ENCODE peak calls at places on chromosome 17, in six cellular contexts. One of them, this sample, is unnamed.

GRCh38 chr17:27793168-27793905 is 7.0 kb downstream of the NOS2 start:
- DNase-seq in HFF-Myc: no peak
- DNase-seq in hepatocyte: peak; percentile 80
- DNase-seq in PC-3: no peak
- DNase-seq in H9: peak; percentile 52
- DNase-seq in NB4: no peak
- DNase-seq in this sample: no peak

GRCh38 chr17:28573521-28573920 is 2.2 kb upstream of the PIGS start:
- DNase-seq in PC-3: no peak
- DNase-seq in NB4: no peak
- DNase-seq in hepatocyte: no peak
- DNase-seq in HFF-Myc: no peak
- DNase-seq in H9: no peak
- DNase-seq in this sample: no peak

GRCh38 chr17:42803074-42803883 is 4.6 kb downstream of the CNTD1 start:
- DNase-seq in hepatocyte: no peak
- DNase-seq in H9: no peak
- DNase-seq in PC-3: peak; percentile 42
- DNase-seq in HFF-Myc: no peak
- DNase-seq in NB4: no peak
- DNase-seq in this sample: no peak

GRCh38 chr17:28717578-28718316 is at the start of gene RAB34:
- DNase-seq in NB4: no peak
- DNase-seq in HFF-Myc: no peak
- DNase-seq in PC-3: peak; percentile 80
- DNase-seq in H9: peak; percentile 99
- DNase-seq in hepatocyte: peak; percentile 94
- DNase-seq in this sample: peak; percentile 90

GRCh38 chr17:45092932-45093430 is 31.9 kb downstream of the NMT1 start:
- DNase-seq in NB4: no peak
- DNase-seq in H9: no peak
- DNase-seq in HFF-Myc: peak; percentile 94
- DNase-seq in hepatocyte: peak; percentile 86
- DNase-seq in PC-3: peak; percentile 98
- DNase-seq in this sample: peak; percentile 96

GRCh38 chr17:77356109-77356689 is 215.4 kb downstream of the SEC14L1 start:
- DNase-seq in H9: no peak
- DNase-seq in NB4: no peak
- DNase-seq in HFF-Myc: no peak
- DNase-seq in hepatocyte: no peak
- DNase-seq in PC-3: peak; percentile 24
- DNase-seq in this sample: peak; percentile 52

GRCh38 chr17:7842380-7842949 is 8.4 kb downstream of the KDM6B start:
- DNase-seq in NB4: peak; percentile 82
- DNase-seq in hepatocyte: peak; percentile 91
- DNase-seq in PC-3: peak; percentile 83
- DNase-seq in H9: no peak
- DNase-seq in HFF-Myc: no peak
- DNase-seq in this sample: peak; percentile 68

GRCh38 chr17:48100160-48100559 is 1.1 kb downstream of the CBX1 start:
- DNase-seq in hepatocyte: no peak
- DNase-seq in HFF-Myc: no peak
- DNase-seq in PC-3: no peak
- DNase-seq in NB4: no peak
- DNase-seq in H9: no peak
- DNase-seq in this sample: no peak

GRCh38 chr17:72176902-72177660 is 56.3 kb downstream of the SOX9 start:
- DNase-seq in hepatocyte: no peak
- DNase-seq in H9: no peak
- DNase-seq in PC-3: no peak
- DNase-seq in HFF-Myc: no peak
- DNase-seq in NB4: no peak
- DNase-seq in this sample: no peak

GRCh38 chr17:78040561-78041400 is 82.3 kb downstream of the TNRC6C start:
- DNase-seq in PC-3: peak; percentile 80
- DNase-seq in HFF-Myc: no peak
- DNase-seq in NB4: no peak
- DNase-seq in hepatocyte: peak; percentile 30
- DNase-seq in H9: peak; percentile 58
- DNase-seq in this sample: peak; percentile 77

GRCh38 chr17:63848834-63849689 is 6.6 kb upstream of the SMARCD2 start:
- DNase-seq in PC-3: peak; percentile 95
- DNase-seq in NB4: peak; percentile 43
- DNase-seq in H9: peak; percentile 99
- DNase-seq in hepatocyte: peak; percentile 94
- DNase-seq in HFF-Myc: peak; percentile 59
- DNase-seq in this sample: no peak

GRCh38 chr17:80791758-80792284 is 199.8 kb upstream of the CHMP6 start:
- DNase-seq in NB4: no peak
- DNase-seq in hepatocyte: peak; percentile 86
- DNase-seq in PC-3: peak; percentile 99
- DNase-seq in H9: no peak
- DNase-seq in HFF-Myc: peak; percentile 94
- DNase-seq in this sample: peak; percentile 98

GRCh38 chr17:19867654-19868395 is at the start of gene ULK2:
- DNase-seq in hepatocyte: peak; percentile 89
- DNase-seq in NB4: peak; percentile 68
- DNase-seq in PC-3: peak; percentile 61
- DNase-seq in HFF-Myc: no peak
- DNase-seq in H9: peak; percentile 78
- DNase-seq in this sample: peak; percentile 45

GRCh38 chr17:81512984-81513668 is 527 bp upstream of the ACTG1 start:
- DNase-seq in PC-3: peak; percentile 66
- DNase-seq in H9: peak; percentile 90
- DNase-seq in HFF-Myc: no peak
- DNase-seq in hepatocyte: peak; percentile 82
- DNase-seq in NB4: peak; percentile 73
- DNase-seq in this sample: peak; percentile 74

GRCh38 chr17:17669851-17670232 is 11.4 kb upstream of the RAI1 start:
- DNase-seq in HFF-Myc: no peak
- DNase-seq in hepatocyte: no peak
- DNase-seq in H9: no peak
- DNase-seq in PC-3: no peak
- DNase-seq in NB4: no peak
- DNase-seq in this sample: no peak

GRCh38 chr17:49076575-49077384 is 55.8 kb upstream of the B4GALNT2 start:
- DNase-seq in HFF-Myc: no peak
- DNase-seq in hepatocyte: no peak
- DNase-seq in PC-3: peak; percentile 97
- DNase-seq in NB4: no peak
- DNase-seq in H9: no peak
- DNase-seq in this sample: peak; percentile 77

GRCh38 chr17:50468120-50469004 is at the start of gene CHAD:
- DNase-seq in hepatocyte: no peak
- DNase-seq in PC-3: no peak
- DNase-seq in NB4: no peak
- DNase-seq in HFF-Myc: no peak
- DNase-seq in H9: peak; percentile 61
- DNase-seq in this sample: no peak

GRCh38 chr17:36496018-36496789 is 9.7 kb downstream of the ZNHIT3 start:
- DNase-seq in HFF-Myc: no peak
- DNase-seq in PC-3: no peak
- DNase-seq in hepatocyte: no peak
- DNase-seq in H9: peak; percentile 22
- DNase-seq in NB4: no peak
- DNase-seq in this sample: no peak

GRCh38 chr17:45427181-45427835 is 5.4 kb downstream of the ARHGAP27 start:
- DNase-seq in NB4: no peak
- DNase-seq in HFF-Myc: no peak
- DNase-seq in PC-3: no peak
- DNase-seq in H9: peak; percentile 28
- DNase-seq in hepatocyte: peak; percentile 4
- DNase-seq in this sample: no peak

GRCh38 chr17:17780941-17781590 is 55.7 kb downstream of the SREBF1 start:
- DNase-seq in H9: peak; percentile 95
- DNase-seq in HFF-Myc: peak; percentile 46
- DNase-seq in hepatocyte: peak; percentile 84
- DNase-seq in NB4: peak; percentile 33
- DNase-seq in PC-3: peak; percentile 39
- DNase-seq in this sample: no peak

GRCh38 chr17:76247304-76247703 is 7.0 kb upstream of the RNF157 start:
- DNase-seq in NB4: no peak
- DNase-seq in hepatocyte: no peak
- DNase-seq in HFF-Myc: no peak
- DNase-seq in H9: no peak
- DNase-seq in PC-3: no peak
- DNase-seq in this sample: no peak

GRCh38 chr17:76251478-76252039 is 11.3 kb upstream of the RNF157 start:
- DNase-seq in NB4: no peak
- DNase-seq in H9: no peak
- DNase-seq in hepatocyte: no peak
- DNase-seq in PC-3: peak; percentile 68
- DNase-seq in HFF-Myc: no peak
- DNase-seq in this sample: no peak

GRCh38 chr17:76246080-76247066 is 6.1 kb upstream of the RNF157 start:
- DNase-seq in hepatocyte: peak; percentile 51
- DNase-seq in NB4: peak; percentile 96
- DNase-seq in H9: no peak
- DNase-seq in HFF-Myc: no peak
- DNase-seq in PC-3: no peak
- DNase-seq in this sample: no peak

GRCh38 chr17:76250141-76250540 is 9.8 kb upstream of the RNF157 start:
- DNase-seq in NB4: no peak
- DNase-seq in hepatocyte: no peak
- DNase-seq in HFF-Myc: no peak
- DNase-seq in H9: no peak
- DNase-seq in PC-3: no peak
- DNase-seq in this sample: no peak

DNA sequence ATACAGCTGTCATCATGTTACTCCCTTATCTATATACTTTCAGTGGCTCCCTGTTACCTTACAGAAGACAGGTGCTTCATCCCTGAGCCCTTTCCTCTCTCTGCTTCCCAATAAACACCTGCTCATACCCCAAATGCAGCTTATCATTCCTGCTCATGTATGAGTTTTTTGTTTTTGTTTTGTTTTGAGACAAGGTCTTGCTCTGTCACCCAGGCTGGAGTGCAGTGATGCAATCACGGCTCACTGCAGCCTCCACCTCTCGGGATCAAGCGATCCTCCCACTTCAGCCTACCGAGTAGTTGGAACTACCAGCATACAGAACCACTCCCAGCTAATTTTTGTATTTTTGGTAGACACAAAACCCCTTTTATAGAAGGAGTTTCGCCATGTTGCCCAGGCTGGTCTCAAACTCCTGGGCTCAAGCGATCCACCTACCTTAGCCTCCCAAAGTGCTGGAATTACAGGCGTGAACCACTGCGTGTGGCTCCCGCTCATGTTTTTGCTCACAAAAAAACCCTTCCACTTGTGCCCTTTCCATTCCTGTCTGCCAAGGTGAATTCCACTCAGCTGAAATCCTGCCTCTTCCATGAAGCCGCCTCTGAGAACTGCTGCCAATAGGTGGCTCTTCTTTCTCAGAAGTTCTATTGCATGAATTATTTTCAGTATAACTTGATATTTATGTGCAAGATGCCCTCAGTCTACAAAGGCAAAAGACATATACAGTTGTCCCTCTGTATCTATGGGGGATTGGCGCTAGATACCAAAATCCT is 7.9 kb upstream of the RNF157 start:
- DNase-seq in hepatocyte: no peak
- DNase-seq in HFF-Myc: no peak
- DNase-seq in NB4: no peak
- DNase-seq in H9: no peak
- DNase-seq in PC-3: peak; percentile 43
- DNase-seq in this sample: no peak
- TF ChIP-seq CTCF in hepatocyte: no peak
- TF ChIP-seq CTCF in HFF-Myc: peak; percentile 4
- TF ChIP-seq CTCF in NB4: peak; percentile 8
- TF ChIP-seq CTCF in H9: no peak
- TF ChIP-seq CTCF in PC-3: peak; percentile 65
- TF ChIP-seq CTCF in this sample: no peak

GRCh38 chr17:34178047-34178446 is 77.0 kb upstream of the CCL2 start:
- DNase-seq in HFF-Myc: no peak
- DNase-seq in NB4: peak; percentile 12
- DNase-seq in hepatocyte: no peak
- DNase-seq in H9: peak; percentile 87
- DNase-seq in PC-3: no peak
- DNase-seq in this sample: no peak
- TF ChIP-seq CTCF in HFF-Myc: peak; percentile 12
- TF ChIP-seq CTCF in NB4: no peak
- TF ChIP-seq CTCF in hepatocyte: no peak
- TF ChIP-seq CTCF in H9: peak; percentile 61
- TF ChIP-seq CTCF in PC-3: no peak
- TF ChIP-seq CTCF in this sample: no peak

GRCh38 chr17:565506-565905 is 149.1 kb downstream of the VPS53 start:
- DNase-seq in HFF-Myc: no peak
- DNase-seq in H9: peak; percentile 65
- DNase-seq in hepatocyte: no peak
- DNase-seq in NB4: no peak
- DNase-seq in PC-3: no peak
- DNase-seq in this sample: no peak
- TF ChIP-seq CTCF in HFF-Myc: peak; percentile 40
- TF ChIP-seq CTCF in H9: peak; percentile 47
- TF ChIP-seq CTCF in hepatocyte: no peak
- TF ChIP-seq CTCF in NB4: peak; percentile 18
- TF ChIP-seq CTCF in PC-3: peak; percentile 39
- TF ChIP-seq CTCF in this sample: no peak

GRCh38 chr17:4968916-4969550 is 1.4 kb upstream of the SPAG7 start:
- DNase-seq in H9: no peak
- DNase-seq in NB4: peak; percentile 88
- DNase-seq in hepatocyte: peak; percentile 79
- DNase-seq in HFF-Myc: peak; percentile 64
- DNase-seq in PC-3: peak; percentile 31
- DNase-seq in this sample: peak; percentile 92

GRCh38 chr17:4966844-4967538 is 626 bp downstream of the SPAG7 start:
- DNase-seq in H9: peak; percentile 100
- DNase-seq in HFF-Myc: peak; percentile 100
- DNase-seq in PC-3: peak; percentile 96
- DNase-seq in hepatocyte: peak; percentile 99
- DNase-seq in NB4: peak; percentile 98
- DNase-seq in this sample: peak; percentile 99

GRCh38 chr17:4969551-4970231 is 2.1 kb upstream of the SPAG7 start:
- DNase-seq in H9: no peak
- DNase-seq in hepatocyte: peak; percentile 67
- DNase-seq in NB4: peak; percentile 33
- DNase-seq in PC-3: no peak
- DNase-seq in HFF-Myc: no peak
- DNase-seq in this sample: peak; percentile 9

GRCh38 chr17:4968166-4968915 is 724 bp upstream of the SPAG7 start:
- DNase-seq in PC-3: no peak
- DNase-seq in NB4: peak; percentile 40
- DNase-seq in HFF-Myc: no peak
- DNase-seq in H9: peak; percentile 91
- DNase-seq in hepatocyte: peak; percentile 57
- DNase-seq in this sample: peak; percentile 44

DNA sequence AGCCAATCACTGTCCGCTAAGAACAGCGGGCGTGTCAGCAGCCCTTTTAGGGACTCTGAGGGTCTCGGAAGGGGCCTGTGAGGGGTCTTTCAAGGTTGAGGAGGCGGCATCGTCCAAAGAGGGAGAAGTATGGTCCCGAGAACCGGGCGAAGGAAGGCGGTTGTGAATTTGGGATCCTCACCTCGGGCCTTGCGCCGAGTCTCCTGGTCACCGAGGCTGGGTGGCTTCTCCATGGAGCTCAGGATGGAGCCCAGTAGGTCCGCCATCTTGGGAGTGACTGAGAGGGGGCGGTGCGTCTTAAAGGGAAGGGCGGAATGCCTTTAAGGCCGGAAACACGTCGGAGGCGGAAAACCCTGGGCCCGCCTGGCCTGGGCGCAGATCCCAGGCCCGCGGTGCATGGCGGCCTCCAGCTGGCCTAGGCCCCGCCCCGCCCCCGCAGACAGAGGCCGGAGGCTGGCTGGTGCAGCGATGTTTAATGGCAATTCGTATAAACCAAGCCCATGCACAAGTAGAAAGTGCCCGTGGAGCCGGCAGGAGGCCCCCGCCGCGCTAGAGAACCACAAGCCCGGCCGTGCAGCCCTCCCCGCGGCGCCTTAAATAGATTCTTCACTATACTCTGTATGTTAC is at the start of gene SPAG7:
- DNase-seq in NB4: peak; percentile 95
- DNase-seq in PC-3: peak; percentile 88
- DNase-seq in H9: peak; percentile 98
- DNase-seq in HFF-Myc: peak; percentile 92
- DNase-seq in hepatocyte: peak; percentile 98
- DNase-seq in this sample: peak; percentile 95
- TF ChIP-seq CTCF in NB4: no peak
- TF ChIP-seq CTCF in PC-3: no peak
- TF ChIP-seq CTCF in H9: no peak
- TF ChIP-seq CTCF in HFF-Myc: no peak
- TF ChIP-seq CTCF in hepatocyte: no peak
- TF ChIP-seq CTCF in this sample: no peak